ENCODE peak calls at places on chromosomes 16 and 17, in five cellular contexts. G is H4, W is T-helper 1 cell, E is activated T-cell treated with anti-CD3 and anti-CD28 coated beads for 24 hours, O is astrocyte of the spinal cord. X is an unnamed sample.

GRCh38 chr16:56643080-56643778 is 4.8 kb downstream of the MT1A start:
- DNase-seq in G (no peak), W (peak), E (peak), O (no peak), X (peak)

GRCh38 chr16:69309316-69309715 is 1.8 kb upstream of the VPS4A start:
- DNase-seq in G (no peak), W (no peak), E (no peak), O (no peak), X (no peak)

GRCh38 chr17:73623247-73623646 is 21.0 kb downstream of the SDK2 start:
- DNase-seq in G (no peak), W (no peak), E (no peak), O (no peak), X (no peak)

GRCh38 chr17:41692722-41693521 is 4.2 kb downstream of the EIF1 start:
- DNase-seq in G (no peak), W (no peak), E (no peak), O (no peak), X (peak)

GRCh38 chr17:74760404-74761105 is 12.1 kb downstream of the NHERF1 start:
- DNase-seq in G (no peak), W (no peak), E (no peak), O (peak), X (peak)

GRCh38 chr17:72778161-72779151 is 314.0 kb downstream of the SLC39A11 start:
- DNase-seq in G (no peak), W (no peak), E (no peak), O (no peak), X (no peak)

GRCh38 chr17:15023589-15023988 is 241.5 kb downstream of the PMP22 start:
- DNase-seq in G (no peak), W (no peak), E (no peak), O (no peak), X (peak)

GRCh38 chr17:80742091-80742490 is 197.5 kb downstream of the RPTOR start:
- DNase-seq in G (no peak), W (no peak), E (no peak), O (no peak), X (peak)

GRCh38 chr17:60410001-60410400 is 12.3 kb upstream of the CHCT1 start:
- DNase-seq in G (no peak), W (no peak), E (no peak), O (no peak), X (no peak)

GRCh38 chr16:86816930-86817625 is 238.7 kb downstream of the FOXL1 start:
- DNase-seq in G (no peak), W (no peak), E (no peak), O (no peak), X (peak)

GRCh38 chr17:76251478-76252039 is 11.3 kb upstream of the RNF157 start:
- DNase-seq in G (no peak), W (no peak), E (no peak), O (no peak), X (no peak)

GRCh38 chr17:71635187-71635586 is 485.6 kb upstream of the SOX9 start:
- DNase-seq in G (no peak), W (no peak), E (no peak), O (no peak), X (no peak)

GRCh38 chr17:66169839-66170238 is 22.1 kb downstream of the CEP112 start:
- DNase-seq in G (no peak), W (no peak), E (no peak), O (no peak), X (no peak)

GRCh38 chr17:330993-331701 is 21.5 kb downstream of the RPH3AL start:
- DNase-seq in G (no peak), W (no peak), E (no peak), O (no peak), X (peak)

GRCh38 chr17:18319604-18320256 is 4.6 kb downstream of the SMCR8 start:
- DNase-seq in G (no peak), W (no peak), E (no peak), O (peak), X (peak)

GRCh38 chr16:85460252-85460982 is 152.7 kb upstream of the GSE1 start:
- DNase-seq in G (no peak), W (no peak), E (no peak), O (no peak), X (no peak)

GRCh38 chr16:51984395-51984794 is 562.5 kb downstream of the TOX3 start:
- DNase-seq in G (no peak), W (no peak), E (no peak), O (no peak), X (no peak)

GRCh38 chr17:38667099-38667786 is 7.5 kb downstream of the EPOP start:
- DNase-seq in G (peak), W (peak), E (peak), O (peak), X (peak)

GRCh38 chr16:57532251-57532625 is 4.1 kb downstream of the CCDC102A start:
- DNase-seq in G (no peak), W (no peak), E (no peak), O (no peak), X (no peak)